ENCODE peak calls at places on chromosomes 12 and 14, in five cellular contexts. X is PC-3, I is lower lobe of right lung, V is A549, F is dorsolateral prefrontal cortex. D is an unnamed sample.

GRCh38 chr12:96400631-96401060 is 407 bp upstream of the CDK17 start:
- DNase-seq in X (peak), I (no peak), V (peak), F (no peak), D (no peak)

GRCh38 chr14:93173943-93174395 is 10.7 kb downstream of the MOAP1 start:
- DNase-seq in X (peak), I (no peak), V (no peak), F (peak), D (no peak)

GRCh38 chr14:93041002-93041401 is 74.7 kb downstream of the ITPK1 start:
- DNase-seq in X (no peak), I (no peak), V (no peak), F (no peak), D (no peak)

GRCh38 chr14:61101803-61102548 is 120.9 kb downstream of the SLC38A6 start:
- DNase-seq in X (peak), I (no peak), V (peak), F (no peak), D (no peak)

GRCh38 chr14:93956514-93957332 is 19.6 kb downstream of the ASB2 start:
- DNase-seq in X (no peak), I (no peak), V (no peak), F (no peak), D (no peak)

GRCh38 chr14:69484444-69485113 is at the start of gene PLEKHD1:
- DNase-seq in X (peak), I (peak), V (no peak), F (peak), D (no peak)

GRCh38 chr12:110937104-110937641 is 16.8 kb upstream of the MYL2 start:
- DNase-seq in X (peak), I (peak), V (peak), F (peak), D (no peak)

GRCh38 chr12:24222968-24223367 is 273.5 kb upstream of the SOX5 start:
- DNase-seq in X (no peak), I (no peak), V (no peak), F (no peak), D (no peak)

GRCh38 chr12:113091506-113091905 is 35.0 kb downstream of the DTX1 start:
- DNase-seq in X (no peak), I (no peak), V (no peak), F (no peak), D (no peak)

GRCh38 chr12:39610626-39611025 is 9.0 kb downstream of the ABCD2 start:
- DNase-seq in X (no peak), I (no peak), V (no peak), F (no peak), D (no peak)

GRCh38 chr12:95096852-95097251 is 23.4 kb upstream of the NR2C1 start:
- DNase-seq in X (peak), I (no peak), V (peak), F (no peak), D (no peak)

GRCh38 chr14:94143711-94144110 is 14.3 kb upstream of the IFI27L2 start:
- DNase-seq in X (no peak), I (no peak), V (no peak), F (no peak), D (no peak)

GRCh38 chr14:56487090-56487667 is 92.4 kb upstream of the TMEM260 start:
- DNase-seq in X (peak), I (no peak), V (peak), F (no peak), D (no peak)

GRCh38 chr14:105532735-105533141 is 6.4 kb downstream of the TMEM121 start:
- DNase-seq in X (no peak), I (no peak), V (peak), F (no peak), D (no peak)

GRCh38 chr14:79551591-79551990 is 659.7 kb downstream of the DIO2 start:
- DNase-seq in X (no peak), I (no peak), V (no peak), F (no peak), D (no peak)

GRCh38 chr12:14048949-14049545 is 67.6 kb upstream of the GRIN2B start:
- DNase-seq in X (no peak), I (no peak), V (no peak), F (no peak), D (no peak)

GRCh38 chr12:5000204-5000603 is 43.5 kb upstream of the KCNA5 start:
- DNase-seq in X (no peak), I (no peak), V (peak), F (no peak), D (no peak)

GRCh38 chr14:99546230-99546879 is 57.7 kb downstream of the CCDC85C start:
- DNase-seq in X (no peak), I (no peak), V (no peak), F (no peak), D (no peak)

GRCh38 chr12:71469235-71469873 is 29.8 kb downstream of the LGR5 start:
- DNase-seq in X (peak), I (no peak), V (peak), F (no peak), D (peak)

DNA sequence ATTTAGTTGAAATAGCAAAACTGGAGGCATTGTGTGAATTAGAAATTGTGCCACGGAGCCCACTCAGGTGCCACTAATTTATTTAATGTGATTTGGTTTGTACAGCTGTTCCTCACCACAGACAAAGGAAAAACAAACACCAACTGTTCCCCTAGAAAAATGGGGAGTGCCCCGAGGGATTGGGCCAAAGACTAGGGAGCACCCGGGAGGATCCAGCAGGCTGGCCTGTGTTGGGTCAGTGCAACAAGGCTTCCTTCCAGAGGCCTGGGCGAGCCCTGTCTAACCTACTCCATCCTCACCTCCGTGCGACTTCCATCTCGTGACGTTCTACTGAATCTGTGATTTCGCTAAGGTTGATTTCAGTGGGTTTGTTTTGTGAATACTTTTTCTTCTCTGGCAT is 206.2 kb downstream of the CHST11 start:
- DNase-seq in X (no peak), I (no peak), V (no peak), F (no peak), D (no peak)
- TF ChIP-seq CTCF in X (no peak), I (no peak), V (no peak), F (no peak), D (no peak)

GRCh38 chr12:12555656-12556055 is 7.0 kb downstream of the DUSP16 start:
- DNase-seq in X (no peak), I (no peak), V (no peak), F (no peak), D (no peak)

GRCh38 chr12:12560587-12561304 is 1.9 kb downstream of the DUSP16 start:
- DNase-seq in X (peak), I (no peak), V (peak), F (no peak), D (peak)

GRCh38 chr12:12557733-12558132 is 4.9 kb downstream of the DUSP16 start:
- DNase-seq in X (no peak), I (no peak), V (no peak), F (no peak), D (no peak)

GRCh38 chr12:12559699-12560296 is 2.9 kb downstream of the DUSP16 start:
- DNase-seq in X (no peak), I (no peak), V (no peak), F (no peak), D (no peak)

DNA sequence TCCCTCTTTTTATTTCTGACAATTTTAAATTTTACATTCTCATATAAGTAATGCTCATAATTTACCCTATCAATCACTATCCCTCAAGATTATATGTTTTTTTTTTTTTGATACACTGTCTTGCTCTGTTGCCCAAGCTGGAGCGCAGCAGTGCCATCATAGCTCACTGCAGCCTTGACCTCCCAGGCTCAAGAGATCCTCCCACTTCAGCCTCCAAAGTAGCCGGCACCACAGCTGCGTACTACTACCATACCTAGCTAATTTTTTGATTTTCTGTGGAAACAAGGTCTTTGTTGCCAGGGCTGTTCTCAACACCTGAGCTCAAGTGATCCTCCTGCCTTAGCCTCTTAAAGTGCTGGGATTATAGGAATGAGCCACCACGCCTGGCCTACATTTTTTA is 4.4 kb downstream of the DUSP16 start:
- DNase-seq in X (no peak), I (no peak), V (no peak), F (no peak), D (no peak)
- H3K4me3 ChIP-seq in X (no peak), I (peak), V (peak), F (no peak), D (no peak)

DNA sequence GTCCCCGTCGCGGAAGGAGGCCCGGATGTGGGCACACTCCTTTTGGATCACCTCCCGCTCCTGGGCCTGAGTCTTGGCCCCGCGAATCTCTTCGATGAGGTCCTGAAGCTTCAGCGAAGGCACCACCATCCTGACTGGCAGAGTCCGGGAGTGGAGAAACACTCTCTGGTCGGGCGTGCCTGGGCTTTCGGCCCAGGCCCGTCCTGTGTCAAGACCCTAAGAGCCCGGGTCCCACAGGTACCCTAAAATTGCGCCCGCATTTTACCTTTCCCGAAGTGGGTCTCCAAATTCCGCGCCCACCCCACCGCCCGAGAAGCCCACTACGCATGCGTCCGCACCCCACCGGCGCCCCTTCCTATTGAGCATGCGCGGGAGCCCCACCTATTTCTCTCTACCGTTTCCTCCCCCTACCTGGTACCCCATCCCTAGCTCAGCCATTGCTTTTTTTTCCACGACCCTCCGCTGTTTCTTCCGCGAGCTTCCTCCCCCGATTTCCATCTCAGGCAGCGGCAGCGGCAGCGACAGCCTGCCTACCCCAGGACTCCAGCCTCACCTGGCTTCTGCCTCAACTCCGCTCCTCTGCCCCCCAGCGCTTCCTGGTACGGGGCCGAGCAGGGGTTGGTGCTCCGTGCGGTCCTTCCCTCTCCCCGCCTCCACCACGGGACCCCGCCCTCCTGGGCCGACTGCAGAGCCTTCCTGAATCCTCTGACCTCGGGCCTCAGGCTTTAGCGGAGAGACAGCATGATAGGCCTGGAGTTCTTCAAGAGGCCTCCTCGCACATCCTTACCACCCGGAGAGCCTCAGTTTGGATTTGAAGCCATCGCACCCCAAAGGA is at the start of gene AP1G2:
- DNase-seq in X (peak), I (peak), V (peak), F (peak), D (peak)
- TF ChIP-seq CTCF in X (no peak), I (no peak), V (peak), F (no peak), D (no peak)

GRCh38 chr12:122062832-122063690 is 15.5 kb upstream of the MLXIP start:
- DNase-seq in X (peak), I (no peak), V (peak), F (no peak), D (no peak)
- H3K4me3 ChIP-seq in X (peak), I (peak), V (peak), F (no peak), D (no peak)

DNA sequence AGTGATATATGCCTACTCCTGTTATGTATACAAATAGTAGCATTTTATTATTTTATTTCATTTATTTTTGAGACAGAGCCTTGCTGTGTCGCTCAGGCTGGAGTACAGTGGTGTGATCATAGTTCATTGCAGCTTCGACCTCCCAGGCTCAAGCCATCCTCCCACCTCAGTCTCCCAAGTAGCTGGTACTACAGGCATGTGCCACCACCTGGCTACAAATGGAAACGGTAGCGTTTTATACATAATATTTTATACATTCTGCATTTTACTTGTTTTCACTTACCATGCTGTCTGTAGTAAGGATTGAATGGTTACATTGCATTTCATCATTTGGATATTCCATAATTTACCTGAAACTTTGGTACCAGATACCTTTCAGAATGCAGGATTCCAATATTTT is 14.1 kb downstream of the C1R start:
- DNase-seq in X (peak), I (no peak), V (peak), F (no peak), D (no peak)
- TF ChIP-seq CTCF in X (peak), I (no peak), V (peak), F (no peak), D (peak)

GRCh38 chr12:6964605-6965025 is 5.8 kb downstream of the PHB2 start:
- DNase-seq in X (no peak), I (no peak), V (no peak), F (no peak), D (no peak)
- H3K4me3 ChIP-seq in X (no peak), I (peak), V (no peak), F (no peak), D (no peak)

DNA sequence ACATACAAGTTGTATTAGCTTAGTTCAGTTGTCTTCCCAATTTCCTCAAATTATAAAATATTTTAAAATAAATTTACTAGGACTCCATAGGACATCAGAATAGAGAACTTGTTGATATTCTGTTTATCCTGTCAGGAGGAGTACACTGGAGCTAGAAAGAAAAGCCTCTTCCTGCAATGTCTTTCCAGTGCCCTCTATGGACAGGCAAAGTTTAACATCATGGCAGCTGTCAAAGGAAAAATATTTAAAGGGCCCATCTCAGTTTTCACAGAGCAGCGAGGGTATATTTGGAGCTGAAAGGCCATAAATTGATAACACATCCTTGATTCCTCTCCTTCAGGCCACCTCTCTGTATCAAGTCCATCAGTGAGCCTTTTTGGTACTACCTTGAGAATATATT is 19.0 kb downstream of the DIP2B start:
- DNase-seq in X (no peak), I (no peak), V (no peak), F (no peak), D (no peak)
- TF ChIP-seq CTCF in X (no peak), I (no peak), V (no peak), F (no peak), D (no peak)

GRCh38 chr12:52493172-52493571 is at the start of gene KRT6A:
- DNase-seq in X (peak), I (no peak), V (no peak), F (no peak), D (no peak)

GRCh38 chr12:52496054-52496453 is 3.0 kb upstream of the KRT6A start:
- DNase-seq in X (no peak), I (no peak), V (no peak), F (no peak), D (no peak)

GRCh38 chr12:52495385-52495784 is 2.3 kb upstream of the KRT6A start:
- DNase-seq in X (peak), I (peak), V (peak), F (no peak), D (no peak)

GRCh38 chr12:52494518-52494917 is 1.5 kb upstream of the KRT6A start:
- DNase-seq in X (peak), I (peak), V (no peak), F (no peak), D (no peak)

DNA sequence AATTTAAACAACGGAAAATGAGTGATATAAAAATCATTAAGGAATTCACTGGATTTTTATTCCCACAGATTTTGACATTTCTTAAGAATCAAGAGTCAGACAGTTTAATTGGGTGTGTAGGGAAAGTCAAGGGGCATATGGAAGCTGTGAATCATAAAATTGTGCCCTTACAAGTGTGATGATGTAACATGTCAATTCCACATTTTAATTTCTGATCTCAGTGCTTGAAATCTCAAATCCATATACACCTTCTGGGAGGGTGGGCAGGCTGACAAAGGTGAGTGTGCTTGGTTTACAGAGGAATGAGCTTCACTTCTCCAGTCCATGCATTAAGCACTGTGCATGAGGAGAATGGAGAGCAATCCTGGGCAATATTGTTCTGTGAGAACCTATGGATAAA is 1.0 kb upstream of the KRT6A start:
- DNase-seq in X (no peak), I (no peak), V (no peak), F (no peak), D (no peak)
- H3K4me3 ChIP-seq in X (no peak), I (no peak), V (no peak), F (no peak), D (no peak)

DNA sequence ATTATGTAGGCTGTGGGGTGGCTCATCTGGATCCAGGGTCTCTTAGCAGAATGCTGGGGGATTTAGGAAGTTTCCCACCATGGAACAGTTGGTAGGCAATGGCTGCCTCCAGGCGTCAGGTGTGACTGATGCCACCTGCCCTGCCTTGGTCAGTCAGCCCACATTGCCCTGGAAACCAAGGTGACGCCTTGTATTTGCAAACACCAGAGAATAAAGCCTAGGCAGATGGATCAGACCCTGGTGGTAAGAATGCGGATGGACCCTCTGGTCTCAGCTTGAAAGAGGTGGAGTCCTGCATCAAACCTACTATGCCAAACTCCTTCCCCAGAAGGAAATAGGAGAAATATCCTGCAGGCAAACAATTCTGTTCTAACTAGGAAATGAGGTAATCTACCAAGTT is 38.2 kb downstream of the NCKAP5L start:
- DNase-seq in X (no peak), I (no peak), V (peak), F (no peak), D (no peak)
- TF ChIP-seq CTCF in X (no peak), I (no peak), V (no peak), F (no peak), D (peak)

DNA sequence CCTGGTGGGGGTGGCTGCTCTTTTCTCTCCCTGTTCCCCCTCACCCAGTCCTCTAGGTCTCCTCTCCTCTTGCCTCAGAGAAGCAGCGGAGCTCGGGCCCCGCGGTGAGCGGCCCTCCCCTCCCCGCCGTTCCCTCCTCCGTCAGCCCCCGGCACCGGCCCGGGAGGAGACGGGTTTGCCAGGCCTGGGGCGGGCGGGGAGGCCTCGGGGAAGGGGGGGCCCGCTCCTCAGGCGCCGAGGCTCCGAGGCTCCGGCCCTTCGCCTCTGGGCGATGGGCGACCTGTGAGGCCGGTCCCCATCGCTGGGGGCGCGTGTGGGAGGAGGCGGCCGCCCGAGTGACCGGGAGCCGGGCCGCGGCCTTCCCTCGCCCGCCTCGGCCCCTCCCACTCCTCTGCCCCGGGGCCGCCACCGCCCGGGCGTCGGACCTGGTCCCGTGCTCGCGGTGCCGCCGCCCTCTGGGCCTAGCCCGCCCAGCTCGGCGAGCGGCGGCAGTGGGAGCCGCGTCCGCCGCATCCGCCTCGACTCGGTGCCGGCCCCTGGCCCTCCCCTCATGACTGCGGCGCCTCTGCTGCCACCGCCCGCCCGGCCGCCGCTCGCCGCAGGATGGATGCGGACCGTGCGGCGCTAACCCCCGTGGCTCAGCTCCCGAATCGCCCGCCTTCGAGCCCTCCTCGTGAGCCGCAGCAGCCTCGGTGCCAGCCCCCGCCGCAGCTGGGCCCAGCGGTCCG is 458 bp downstream of the WNK1 start:
- DNase-seq in X (peak), I (peak), V (peak), F (peak), D (no peak)
- H3K4me3 ChIP-seq in X (peak), I (peak), V (peak), F (peak), D (peak)